ENCODE peak calls at places on chromosomes 13 and 19, in seven cellular contexts. K, O, I, H, F, S and B are unnamed samples.

GRCh38 chr19:35098413-35099049 is 17.1 kb upstream of the FXYD3 start:
- DNase-seq in K (no peak), O (no peak), I (no peak), H (no peak), F (no peak), S (no peak), B (no peak)

GRCh38 chr19:17404621-17405249 is 695 bp downstream of the BST2 start:
- DNase-seq in K (no peak), O (no peak), I (no peak), H (no peak), F (no peak), S (no peak), B (no peak)

GRCh38 chr13:61247149-61247936 is 168.3 kb downstream of the PCDH20 start:
- DNase-seq in K (no peak), O (no peak), I (no peak), H (no peak), F (no peak), S (no peak), B (no peak)

GRCh38 chr19:16135410-16136127 is 7.9 kb upstream of the HSH2D start:
- DNase-seq in K (no peak), O (no peak), I (no peak), H (no peak), F (no peak), S (no peak), B (no peak)

GRCh38 chr13:49681837-49682236 is 9.4 kb downstream of the EBPL start:
- DNase-seq in K (peak), O (no peak), I (peak), H (no peak), F (no peak), S (peak), B (no peak)

GRCh38 chr13:113500530-113501265 is 10.2 kb upstream of the DCUN1D2 start:
- DNase-seq in K (no peak), O (no peak), I (no peak), H (no peak), F (no peak), S (no peak), B (no peak)

GRCh38 chr19:39413269-39413902 is 917 bp downstream of the PLEKHG2 start:
- DNase-seq in K (peak), O (peak), I (peak), H (peak), F (no peak), S (peak), B (no peak)

GRCh38 chr19:45123440-45123850 is 30.5 kb downstream of the PPP1R37 start:
- DNase-seq in K (no peak), O (no peak), I (peak), H (no peak), F (no peak), S (no peak), B (no peak)